ENCODE peak calls at places on chromosomes 16 and 17, in eight cellular contexts. One of them, this sample, is unnamed.

GRCh38 chr17:28327031-28327607 is 8.1 kb downstream of the TMEM97 start:
- DNase-seq in pancreas: no peak
- DNase-seq in GM03348: no peak
- DNase-seq in Kasumi-1: no peak
- DNase-seq in activated CD4-positive, alpha-beta T cell treated with anti-CD3 and anti-CD28 coated beads, Interleukin-2, amount 50 U/mL, for 24 hours: peak
- DNase-seq in omental fat pad: no peak
- DNase-seq in WERI-Rb-1: no peak
- DNase-seq in HCT116: no peak
- DNase-seq in this sample: peak

GRCh38 chr17:75822119-75822799 is 21.9 kb downstream of the UNC13D start:
- DNase-seq in pancreas: peak
- DNase-seq in GM03348: no peak
- DNase-seq in Kasumi-1: peak
- DNase-seq in activated CD4-positive, alpha-beta T cell treated with anti-CD3 and anti-CD28 coated beads, Interleukin-2, amount 50 U/mL, for 24 hours: no peak
- DNase-seq in omental fat pad: no peak
- DNase-seq in WERI-Rb-1: peak
- DNase-seq in HCT116: no peak
- DNase-seq in this sample: no peak

GRCh38 chr16:2328428-2328827 is 12.1 kb downstream of the ABCA3 start:
- DNase-seq in pancreas: no peak
- DNase-seq in GM03348: no peak
- DNase-seq in Kasumi-1: no peak
- DNase-seq in activated CD4-positive, alpha-beta T cell treated with anti-CD3 and anti-CD28 coated beads, Interleukin-2, amount 50 U/mL, for 24 hours: no peak
- DNase-seq in omental fat pad: no peak
- DNase-seq in WERI-Rb-1: no peak
- DNase-seq in HCT116: no peak
- DNase-seq in this sample: peak

GRCh38 chr17:51799981-51800380 is 358.5 kb downstream of the CA10 start:
- DNase-seq in pancreas: no peak
- DNase-seq in GM03348: no peak
- DNase-seq in Kasumi-1: no peak
- DNase-seq in activated CD4-positive, alpha-beta T cell treated with anti-CD3 and anti-CD28 coated beads, Interleukin-2, amount 50 U/mL, for 24 hours: no peak
- DNase-seq in omental fat pad: no peak
- DNase-seq in WERI-Rb-1: no peak
- DNase-seq in HCT116: no peak
- DNase-seq in this sample: no peak

GRCh38 chr16:72013389-72013788 is 4.8 kb downstream of the DHODH start:
- DNase-seq in pancreas: no peak
- DNase-seq in GM03348: no peak
- DNase-seq in Kasumi-1: no peak
- DNase-seq in activated CD4-positive, alpha-beta T cell treated with anti-CD3 and anti-CD28 coated beads, Interleukin-2, amount 50 U/mL, for 24 hours: no peak
- DNase-seq in omental fat pad: peak
- DNase-seq in WERI-Rb-1: no peak
- DNase-seq in HCT116: no peak
- DNase-seq in this sample: no peak

GRCh38 chr17:40903129-40903847 is 18.2 kb upstream of the KRT20 start:
- DNase-seq in pancreas: no peak
- DNase-seq in GM03348: peak
- DNase-seq in Kasumi-1: no peak
- DNase-seq in activated CD4-positive, alpha-beta T cell treated with anti-CD3 and anti-CD28 coated beads, Interleukin-2, amount 50 U/mL, for 24 hours: no peak
- DNase-seq in omental fat pad: no peak
- DNase-seq in WERI-Rb-1: no peak
- DNase-seq in HCT116: peak
- DNase-seq in this sample: no peak

GRCh38 chr16:24935336-24935735 is 79.8 kb downstream of the ARHGAP17 start:
- DNase-seq in pancreas: no peak
- DNase-seq in GM03348: no peak
- DNase-seq in Kasumi-1: no peak
- DNase-seq in activated CD4-positive, alpha-beta T cell treated with anti-CD3 and anti-CD28 coated beads, Interleukin-2, amount 50 U/mL, for 24 hours: no peak
- DNase-seq in omental fat pad: no peak
- DNase-seq in WERI-Rb-1: no peak
- DNase-seq in HCT116: no peak
- DNase-seq in this sample: no peak

GRCh38 chr17:50184057-50184456 is 17.4 kb downstream of the COL1A1 start:
- DNase-seq in pancreas: no peak
- DNase-seq in GM03348: no peak
- DNase-seq in Kasumi-1: peak
- DNase-seq in activated CD4-positive, alpha-beta T cell treated with anti-CD3 and anti-CD28 coated beads, Interleukin-2, amount 50 U/mL, for 24 hours: no peak
- DNase-seq in omental fat pad: no peak
- DNase-seq in WERI-Rb-1: no peak
- DNase-seq in HCT116: no peak
- DNase-seq in this sample: no peak

GRCh38 chr16:67803894-67804293 is 2.5 kb downstream of the RANBP10 start:
- DNase-seq in pancreas: no peak
- DNase-seq in GM03348: no peak
- DNase-seq in Kasumi-1: peak
- DNase-seq in activated CD4-positive, alpha-beta T cell treated with anti-CD3 and anti-CD28 coated beads, Interleukin-2, amount 50 U/mL, for 24 hours: no peak
- DNase-seq in omental fat pad: no peak
- DNase-seq in WERI-Rb-1: no peak
- DNase-seq in HCT116: no peak
- DNase-seq in this sample: no peak

GRCh38 chr17:64009571-64010402 is 10.6 kb downstream of the ICAM2 start:
- DNase-seq in pancreas: no peak
- DNase-seq in GM03348: peak
- DNase-seq in Kasumi-1: no peak
- DNase-seq in activated CD4-positive, alpha-beta T cell treated with anti-CD3 and anti-CD28 coated beads, Interleukin-2, amount 50 U/mL, for 24 hours: no peak
- DNase-seq in omental fat pad: no peak
- DNase-seq in WERI-Rb-1: no peak
- DNase-seq in HCT116: no peak
- DNase-seq in this sample: peak

This sample was measured in ascending aorta.